ENCODE peak calls at places on chromosomes 16 and 17, in ten cellular contexts. U is fibroblast of pulmonary artery; V is activated T-helper 1 cell treated with anti-CD3 and anti-CD28 coated beads, Interleukin-2, amount 50 U/mL, for 16 hours; Y is progenitor cell of endocrine pancreas; I is heart left ventricle; M is HAP-1; D is midbrain; N is transverse colon; Z is HFF-Myc; C is EL. R is an unnamed sample.

GRCh38 chr17:44607836-44608690 is 48.2 kb upstream of the MEIOC start:
- DNase-seq in U (no peak), V (no peak), Y (peak), I (no peak), M (no peak), D (no peak), N (no peak), Z (no peak), C (peak), R (no peak)

GRCh38 chr16:72001180-72001890 is 1.1 kb upstream of the PKD1L3 start:
- DNase-seq in U (no peak), V (no peak), Y (no peak), I (no peak), M (no peak), D (no peak), N (no peak), Z (no peak), C (no peak), R (no peak)

GRCh38 chr17:80220709-80221215 is 535 bp downstream of the SLC26A11 start:
- DNase-seq in U (no peak), V (no peak), Y (no peak), I (no peak), M (no peak), D (peak), N (peak), Z (no peak), C (peak), R (no peak)

GRCh38 chr17:29504711-29505110 is 62.1 kb downstream of the ABHD15 start:
- DNase-seq in U (peak), V (no peak), Y (no peak), I (no peak), M (no peak), D (no peak), N (no peak), Z (no peak), C (peak), R (no peak)

GRCh38 chr17:32161506-32162365 is 19.4 kb downstream of the RHOT1 start:
- DNase-seq in U (peak), V (no peak), Y (no peak), I (no peak), M (no peak), D (no peak), N (peak), Z (peak), C (peak), R (no peak)

GRCh38 chr16:9053006-9053601 is 38.3 kb upstream of the HAPSTR1 start:
- DNase-seq in U (peak), V (no peak), Y (peak), I (peak), M (peak), D (peak), N (peak), Z (no peak), C (peak), R (peak)

GRCh38 chr17:72205357-72205756 is 84.5 kb downstream of the SOX9 start:
- DNase-seq in U (no peak), V (no peak), Y (no peak), I (no peak), M (no peak), D (peak), N (no peak), Z (no peak), C (no peak), R (no peak)

GRCh38 chr17:39979021-39979660 is 1.5 kb upstream of the PSMD3 start:
- DNase-seq in U (peak), V (no peak), Y (no peak), I (no peak), M (no peak), D (no peak), N (no peak), Z (no peak), C (peak), R (no peak)

GRCh38 chr16:65318138-65318537 is 196.3 kb upstream of the CDH11 start:
- DNase-seq in U (no peak), V (no peak), Y (no peak), I (no peak), M (no peak), D (no peak), N (no peak), Z (peak), C (no peak), R (no peak)

GRCh38 chr16:54505479-54506247 is 219.1 kb upstream of the IRX3 start:
- DNase-seq in U (peak), V (no peak), Y (no peak), I (no peak), M (no peak), D (no peak), N (no peak), Z (no peak), C (no peak), R (no peak)

GRCh38 chr17:77540531-77540930 is 399.8 kb downstream of the SEC14L1 start:
- DNase-seq in U (no peak), V (no peak), Y (no peak), I (no peak), M (no peak), D (no peak), N (no peak), Z (no peak), C (no peak), R (no peak)

GRCh38 chr16:66695935-66696668 is 441 bp downstream of the CMTM4 start:
- DNase-seq in U (peak), V (peak), Y (peak), I (peak), M (no peak), D (no peak), N (peak), Z (no peak), C (no peak), R (peak)

GRCh38 chr16:86664518-86665318 is 86.4 kb downstream of the FOXL1 start:
- DNase-seq in U (peak), V (peak), Y (no peak), I (no peak), M (no peak), D (no peak), N (peak), Z (peak), C (peak), R (peak)

GRCh38 chr16:22787456-22788189 is 26.3 kb upstream of the HS3ST2 start:
- DNase-seq in U (no peak), V (no peak), Y (no peak), I (no peak), M (no peak), D (no peak), N (peak), Z (peak), C (peak), R (no peak)

GRCh38 chr17:65183736-65184135 is 46.6 kb downstream of the RGS9 start:
- DNase-seq in U (peak), V (no peak), Y (no peak), I (no peak), M (no peak), D (no peak), N (no peak), Z (no peak), C (peak), R (no peak)

GRCh38 chr17:78343099-78343432 is 16.8 kb downstream of the SOCS3 start:
- DNase-seq in U (peak), V (no peak), Y (no peak), I (peak), M (no peak), D (no peak), N (peak), Z (no peak), C (peak), R (peak)

GRCh38 chr16:27272076-27272475 is 3.5 kb upstream of the NSMCE1 start:
- DNase-seq in U (no peak), V (no peak), Y (no peak), I (no peak), M (no peak), D (no peak), N (no peak), Z (no peak), C (no peak), R (no peak)

GRCh38 chr16:24681793-24682192 is 47.7 kb upstream of the TNRC6A start:
- DNase-seq in U (peak), V (no peak), Y (no peak), I (no peak), M (no peak), D (no peak), N (no peak), Z (no peak), C (no peak), R (no peak)

GRCh38 chr17:1030684-1031557 is 34.0 kb downstream of the TIMM22 start:
- DNase-seq in U (no peak), V (no peak), Y (no peak), I (peak), M (no peak), D (no peak), N (no peak), Z (no peak), C (no peak), R (peak)

GRCh38 chr17:73231363-73231762 is 30.3 kb downstream of the CPSF4L start:
- DNase-seq in U (peak), V (no peak), Y (no peak), I (no peak), M (no peak), D (peak), N (peak), Z (no peak), C (peak), R (no peak)

GRCh38 chr17:45313419-45313771 is 3.4 kb downstream of the MAP3K14 start:
- DNase-seq in U (no peak), V (no peak), Y (no peak), I (no peak), M (no peak), D (no peak), N (no peak), Z (no peak), C (no peak), R (no peak)

GRCh38 chr17:49290690-49291326 is 60.2 kb upstream of the PHOSPHO1 start:
- DNase-seq in U (peak), V (no peak), Y (no peak), I (no peak), M (peak), D (peak), N (no peak), Z (peak), C (peak), R (no peak)

GRCh38 chr17:7587420-7587786 is 2.5 kb downstream of the SOX15 start:
- DNase-seq in U (peak), V (no peak), Y (no peak), I (peak), M (no peak), D (no peak), N (no peak), Z (peak), C (peak), R (peak)

GRCh38 chr17:16040710-16041251 is 41.2 kb downstream of the TTC19 start:
- DNase-seq in U (peak), V (no peak), Y (no peak), I (no peak), M (no peak), D (peak), N (peak), Z (no peak), C (peak), R (no peak)

GRCh38 chr17:66829386-66829864 is 5.5 kb upstream of the CACNG5 start:
- DNase-seq in U (peak), V (no peak), Y (peak), I (no peak), M (peak), D (no peak), N (peak), Z (peak), C (peak), R (no peak)

GRCh38 chr16:4909825-4910224 is 27.1 kb downstream of the PPL start:
- DNase-seq in U (no peak), V (no peak), Y (no peak), I (no peak), M (no peak), D (no peak), N (no peak), Z (no peak), C (no peak), R (no peak)

GRCh38 chr16:66364959-66365306 is 1.6 kb upstream of the CDH5 start:
- DNase-seq in U (no peak), V (no peak), Y (no peak), I (no peak), M (no peak), D (no peak), N (no peak), Z (no peak), C (no peak), R (no peak)

GRCh38 chr17:75749545-75750389 is 15.2 kb downstream of the GALK1 start:
- DNase-seq in U (peak), V (peak), Y (peak), I (peak), M (peak), D (peak), N (peak), Z (no peak), C (peak), R (peak)

GRCh38 chr16:74372953-74373846 is 2.9 kb upstream of the NPIPB15 start:
- DNase-seq in U (no peak), V (no peak), Y (no peak), I (no peak), M (no peak), D (no peak), N (no peak), Z (no peak), C (no peak), R (no peak)

GRCh38 chr17:41334385-41334784 is 16.2 kb downstream of the KRT33A start:
- DNase-seq in U (no peak), V (no peak), Y (no peak), I (no peak), M (no peak), D (no peak), N (no peak), Z (no peak), C (no peak), R (no peak)

R was measured in psoas muscle.